ENCODE peak calls at places on chromosomes 5 and 9, in eight cellular contexts. M, X, R, E, W, A, S and T are unnamed samples.

GRCh38 chr5:124754206-124754927 is 7.9 kb upstream of the ZNF608 start:
- DNase-seq in A (no peak), S (no peak), M (no peak), X (no peak), W (no peak), E (no peak), R (no peak), T (no peak)

GRCh38 chr9:89639367-89639795 is 34.6 kb downstream of the GADD45G start:
- DNase-seq in A (peak; percentile 85), S (peak; percentile 51), X (no peak), W (no peak), M (no peak), R (peak; percentile 87), E (no peak), T (no peak)

GRCh38 chr5:170892201-170892600 is 30.4 kb downstream of the RANBP17 start:
- DNase-seq in R (no peak), A (no peak), W (no peak), X (no peak), E (peak; percentile 77), M (no peak), S (no peak), T (no peak)

GRCh38 chr5:30197662-30198061 is 995.8 kb upstream of the CDH6 start:
- DNase-seq in W (no peak), E (no peak), R (no peak), S (no peak), X (no peak), A (no peak), M (no peak), T (no peak)

GRCh38 chr5:35884125-35884788 is 27.6 kb downstream of the IL7R start:
- DNase-seq in W (no peak), M (peak; percentile 82), E (peak; percentile 94), X (no peak), S (no peak), A (no peak), R (no peak), T (no peak)

GRCh38 chr9:94054731-94055130 is 29.5 kb upstream of the PTPDC1 start:
- DNase-seq in E (no peak), S (no peak), W (no peak), R (no peak), A (peak; percentile 22), M (no peak), X (no peak), T (no peak)

GRCh38 chr5:99449786-99450185 is 521.0 kb upstream of the CHD1 start:
- DNase-seq in M (peak; percentile 35), R (no peak), E (peak; percentile 76), A (no peak), W (no peak), X (no peak), S (no peak), T (no peak)

GRCh38 chr5:68285857-68286611 is 70.5 kb downstream of the PIK3R1 start:
- DNase-seq in X (no peak), M (no peak), R (no peak), W (no peak), A (no peak), E (peak; percentile 32), S (no peak), T (peak; percentile 79)

GRCh38 chr9:19999491-20000057 is 210.7 kb upstream of the SLC24A2 start:
- DNase-seq in R (no peak), S (no peak), W (peak; percentile 31), A (no peak), M (peak; percentile 96), X (no peak), E (peak; percentile 89), T (no peak)

GRCh38 chr5:115337882-115338281 is 41.4 kb upstream of the CCDC112 start:
- DNase-seq in E (no peak), R (no peak), M (no peak), A (no peak), W (no peak), X (no peak), S (no peak), T (peak; percentile 45)

GRCh38 chr9:33795819-33796218 is 458 bp downstream of the PRSS3 start:
- DNase-seq in R (no peak), A (no peak), X (no peak), S (no peak), E (no peak), M (peak; percentile 66), W (no peak), T (no peak)

GRCh38 chr5:51882647-51883046 is 499.4 kb downstream of the ISL1 start:
- DNase-seq in R (no peak), M (no peak), E (no peak), W (no peak), S (no peak), X (no peak), A (no peak), T (no peak)

GRCh38 chr9:17613723-17614122 is 34.9 kb downstream of the SH3GL2 start:
- DNase-seq in E (peak; percentile 84), R (no peak), M (peak; percentile 41), X (no peak), A (no peak), W (no peak), S (no peak), T (no peak)

GRCh38 chr9:87570000-87570834 is 72.5 kb downstream of the DAPK1 start:
- DNase-seq in R (no peak), S (no peak), A (no peak), X (no peak), M (no peak), W (peak; percentile 47), E (peak; percentile 28), T (peak; percentile 51)

GRCh38 chr5:147996379-147996778 is 67.4 kb upstream of the SPINK5 start:
- DNase-seq in W (no peak), X (no peak), R (no peak), S (no peak), A (no peak), E (no peak), M (no peak), T (no peak)
- TF ChIP-seq CTCF in W (no peak), X (no peak), R (no peak), S (no peak), A (no peak), E (no peak), M (no peak), T (no peak)

DNA sequence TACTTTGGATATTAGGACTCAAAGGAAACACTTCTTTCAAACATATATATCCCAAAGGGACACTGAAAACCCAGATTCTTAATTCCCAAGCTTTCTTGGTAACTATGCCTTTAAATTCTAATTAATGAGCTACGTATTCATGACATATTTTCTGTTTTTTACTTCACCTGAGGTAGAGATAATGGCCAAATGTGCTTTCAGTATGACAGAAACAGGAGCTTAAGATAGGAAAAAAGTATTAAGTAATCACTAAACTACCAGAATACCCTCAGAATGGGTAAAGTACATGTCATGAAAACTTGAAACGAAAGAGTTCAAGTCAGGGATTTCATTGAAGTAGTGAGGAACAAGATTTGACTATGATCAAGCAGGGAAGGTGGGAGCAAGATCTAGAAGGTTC is 478.5 kb downstream of the AGTPBP1 start:
- DNase-seq in S (no peak), X (no peak), E (no peak), R (no peak), A (no peak), M (no peak), W (no peak), T (no peak)
- TF ChIP-seq CTCF in S (no peak), X (no peak), E (no peak), R (no peak), A (no peak), M (no peak), W (no peak), T (no peak)

GRCh38 chr5:136780518-136780917 is 415.2 kb upstream of the TRPC7 start:
- DNase-seq in E (no peak), S (no peak), M (no peak), A (no peak), W (no peak), R (no peak), X (no peak), T (no peak)
- TF ChIP-seq CTCF in E (no peak), S (no peak), M (no peak), A (no peak), W (no peak), R (no peak), X (no peak), T (peak; percentile 22)

GRCh38 chr5:1075555-1075881 is 36.3 kb downstream of the SLC12A7 start:
- DNase-seq in R (no peak), E (no peak), A (no peak), S (no peak), X (no peak), M (no peak), W (no peak), T (no peak)
- TF ChIP-seq CTCF in R (no peak), E (no peak), A (no peak), S (no peak), X (no peak), M (no peak), W (no peak), T (no peak)

GRCh38 chr5:41695920-41696582 is 174.2 kb downstream of the OXCT1 start:
- DNase-seq in X (no peak), M (no peak), A (no peak), E (no peak), W (no peak), S (no peak), R (no peak), T (peak; percentile 8)
- TF ChIP-seq CTCF in X (no peak), M (peak; percentile 14), A (peak; percentile 24), E (peak; percentile 21), W (peak; percentile 37), S (no peak), R (no peak), T (peak; percentile 32)

DNA sequence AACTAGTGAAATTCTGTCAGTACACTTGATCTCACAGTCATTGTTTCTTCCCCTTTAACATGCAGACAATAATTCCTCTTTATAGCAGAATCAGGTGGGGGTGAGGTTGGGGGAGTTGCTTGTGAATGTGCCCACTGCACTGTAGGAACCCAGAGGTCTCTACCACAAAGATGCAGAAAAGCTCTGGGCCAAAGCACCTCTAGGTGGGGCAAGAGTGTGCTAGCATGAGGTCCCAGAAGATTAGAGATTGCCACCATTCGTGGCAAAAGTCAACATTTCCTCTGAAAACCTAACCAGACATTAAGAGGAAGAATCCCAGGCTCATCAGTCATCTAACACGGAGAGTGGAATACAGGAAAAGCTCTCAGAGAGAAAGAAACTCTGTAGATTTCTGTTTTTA is 74.5 kb downstream of the PTCD2 start:
- DNase-seq in M (no peak), R (no peak), W (peak; percentile 53), X (no peak), E (no peak), S (no peak), A (no peak), T (peak; percentile 26)
- TF ChIP-seq CTCF in M (peak; percentile 21), R (peak; percentile 38), W (peak; percentile 52), X (no peak), E (no peak), S (no peak), A (peak; percentile 55), T (peak; percentile 41)

GRCh38 chr9:83919111-83919510 is 2.1 kb downstream of the KIF27 start:
- DNase-seq in X (no peak), W (no peak), S (no peak), A (no peak), R (no peak), M (no peak), E (no peak), T (no peak)

GRCh38 chr9:83920942-83921707 is at the start of gene KIF27:
- DNase-seq in X (peak; percentile 93), A (peak; percentile 100), M (peak; percentile 95), R (peak; percentile 100), W (peak; percentile 97), S (peak; percentile 99), E (peak; percentile 88), T (peak; percentile 99)

GRCh38 chr9:83920469-83920941 is 727 bp downstream of the KIF27 start:
- DNase-seq in E (peak; percentile 35), R (no peak), X (no peak), S (peak; percentile 20), M (peak; percentile 63), A (no peak), W (peak; percentile 53), T (peak; percentile 79)
- TF ChIP-seq CTCF in E (peak; percentile 31), R (no peak), X (no peak), S (no peak), M (peak; percentile 18), A (no peak), W (peak; percentile 48), T (no peak)